ENCODE peak calls at places on chromosome X, in ten cellular contexts. One of them, this sample, is unnamed.

GRCh38 chrX:48826876-48827653 is 752 bp downstream of the ERAS start:
- DNase-seq in MCF 10A: no peak
- DNase-seq in GM12865: no peak
- DNase-seq in WERI-Rb-1: no peak
- DNase-seq in dorsolateral prefrontal cortex: no peak
- DNase-seq in HFFc6: no peak
- DNase-seq in astrocyte of the spinal cord: no peak
- DNase-seq in K562: no peak
- DNase-seq in left lung: no peak
- DNase-seq in tibial artery: no peak
- DNase-seq in this sample: no peak

GRCh38 chrX:71107245-71107644 is 705 bp upstream of the CXorf65 start:
- DNase-seq in astrocyte of the spinal cord: no peak
- DNase-seq in GM12865: no peak
- DNase-seq in HFFc6: no peak
- DNase-seq in tibial artery: no peak
- DNase-seq in left lung: no peak
- DNase-seq in MCF 10A: no peak
- DNase-seq in dorsolateral prefrontal cortex: no peak
- DNase-seq in WERI-Rb-1: no peak
- DNase-seq in K562: no peak
- DNase-seq in this sample: no peak

GRCh38 chrX:135484636-135485289 is 35.7 kb upstream of the INTS6L start:
- DNase-seq in K562: peak
- DNase-seq in dorsolateral prefrontal cortex: no peak
- DNase-seq in left lung: no peak
- DNase-seq in GM12865: peak
- DNase-seq in WERI-Rb-1: no peak
- DNase-seq in HFFc6: peak
- DNase-seq in astrocyte of the spinal cord: peak
- DNase-seq in tibial artery: no peak
- DNase-seq in MCF 10A: peak
- DNase-seq in this sample: peak

GRCh38 chrX:153903238-153903980 is 1.1 kb upstream of the AVPR2 start:
- DNase-seq in HFFc6: no peak
- DNase-seq in MCF 10A: no peak
- DNase-seq in K562: no peak
- DNase-seq in GM12865: no peak
- DNase-seq in astrocyte of the spinal cord: no peak
- DNase-seq in tibial artery: no peak
- DNase-seq in WERI-Rb-1: no peak
- DNase-seq in left lung: peak
- DNase-seq in dorsolateral prefrontal cortex: no peak
- DNase-seq in this sample: no peak

GRCh38 chrX:68846536-68846935 is 17.7 kb downstream of the EFNB1 start:
- DNase-seq in astrocyte of the spinal cord: no peak
- DNase-seq in MCF 10A: no peak
- DNase-seq in K562: no peak
- DNase-seq in GM12865: no peak
- DNase-seq in HFFc6: no peak
- DNase-seq in dorsolateral prefrontal cortex: no peak
- DNase-seq in left lung: no peak
- DNase-seq in tibial artery: no peak
- DNase-seq in WERI-Rb-1: no peak
- DNase-seq in this sample: no peak

GRCh38 chrX:24561121-24561520 is 86.0 kb downstream of the PCYT1B start:
- DNase-seq in HFFc6: peak
- DNase-seq in tibial artery: no peak
- DNase-seq in WERI-Rb-1: no peak
- DNase-seq in left lung: no peak
- DNase-seq in MCF 10A: peak
- DNase-seq in dorsolateral prefrontal cortex: no peak
- DNase-seq in GM12865: peak
- DNase-seq in astrocyte of the spinal cord: no peak
- DNase-seq in K562: peak
- DNase-seq in this sample: peak

GRCh38 chrX:149630681-149631292 is 805 bp downstream of the TMEM185A start:
- DNase-seq in HFFc6: peak
- DNase-seq in tibial artery: no peak
- DNase-seq in dorsolateral prefrontal cortex: no peak
- DNase-seq in K562: peak
- DNase-seq in WERI-Rb-1: no peak
- DNase-seq in GM12865: no peak
- DNase-seq in left lung: no peak
- DNase-seq in astrocyte of the spinal cord: peak
- DNase-seq in MCF 10A: peak
- DNase-seq in this sample: no peak

GRCh38 chrX:151997539-151997938 is 23.1 kb upstream of the GABRE start:
- DNase-seq in GM12865: no peak
- DNase-seq in dorsolateral prefrontal cortex: no peak
- DNase-seq in HFFc6: no peak
- DNase-seq in WERI-Rb-1: no peak
- DNase-seq in MCF 10A: no peak
- DNase-seq in tibial artery: no peak
- DNase-seq in astrocyte of the spinal cord: no peak
- DNase-seq in K562: no peak
- DNase-seq in left lung: no peak
- DNase-seq in this sample: no peak

GRCh38 chrX:93874554-93874953 is 200.5 kb downstream of the FAM133A start:
- DNase-seq in tibial artery: no peak
- DNase-seq in MCF 10A: peak
- DNase-seq in GM12865: peak
- DNase-seq in dorsolateral prefrontal cortex: no peak
- DNase-seq in WERI-Rb-1: peak
- DNase-seq in HFFc6: no peak
- DNase-seq in left lung: no peak
- DNase-seq in K562: peak
- DNase-seq in astrocyte of the spinal cord: no peak
- DNase-seq in this sample: no peak

GRCh38 chrX:5242091-5242790 is 986.4 kb downstream of the NLGN4X start:
- DNase-seq in GM12865: no peak
- DNase-seq in HFFc6: no peak
- DNase-seq in astrocyte of the spinal cord: no peak
- DNase-seq in tibial artery: no peak
- DNase-seq in MCF 10A: no peak
- DNase-seq in K562: no peak
- DNase-seq in left lung: no peak
- DNase-seq in dorsolateral prefrontal cortex: no peak
- DNase-seq in WERI-Rb-1: no peak
- DNase-seq in this sample: no peak

GRCh38 chrX:23505531-23506303 is 161.6 kb upstream of the PRDX4 start:
- DNase-seq in GM12865: peak
- DNase-seq in astrocyte of the spinal cord: no peak
- DNase-seq in tibial artery: no peak
- DNase-seq in HFFc6: no peak
- DNase-seq in left lung: no peak
- DNase-seq in WERI-Rb-1: no peak
- DNase-seq in K562: no peak
- DNase-seq in dorsolateral prefrontal cortex: no peak
- DNase-seq in MCF 10A: no peak
- DNase-seq in this sample: no peak

GRCh38 chrX:2463973-2464676 is 36.7 kb downstream of the DHRSX start:
- DNase-seq in HFFc6: no peak
- DNase-seq in left lung: no peak
- DNase-seq in K562: peak
- DNase-seq in astrocyte of the spinal cord: peak
- DNase-seq in GM12865: no peak
- DNase-seq in tibial artery: no peak
- DNase-seq in MCF 10A: no peak
- DNase-seq in WERI-Rb-1: peak
- DNase-seq in dorsolateral prefrontal cortex: no peak
- DNase-seq in this sample: no peak

GRCh38 chrX:52271212-52271611 is 86.5 kb downstream of the MAGED4 start:
- DNase-seq in astrocyte of the spinal cord: no peak
- DNase-seq in left lung: no peak
- DNase-seq in GM12865: peak
- DNase-seq in K562: no peak
- DNase-seq in dorsolateral prefrontal cortex: no peak
- DNase-seq in tibial artery: no peak
- DNase-seq in MCF 10A: peak
- DNase-seq in HFFc6: no peak
- DNase-seq in WERI-Rb-1: peak
- DNase-seq in this sample: no peak

DNA sequence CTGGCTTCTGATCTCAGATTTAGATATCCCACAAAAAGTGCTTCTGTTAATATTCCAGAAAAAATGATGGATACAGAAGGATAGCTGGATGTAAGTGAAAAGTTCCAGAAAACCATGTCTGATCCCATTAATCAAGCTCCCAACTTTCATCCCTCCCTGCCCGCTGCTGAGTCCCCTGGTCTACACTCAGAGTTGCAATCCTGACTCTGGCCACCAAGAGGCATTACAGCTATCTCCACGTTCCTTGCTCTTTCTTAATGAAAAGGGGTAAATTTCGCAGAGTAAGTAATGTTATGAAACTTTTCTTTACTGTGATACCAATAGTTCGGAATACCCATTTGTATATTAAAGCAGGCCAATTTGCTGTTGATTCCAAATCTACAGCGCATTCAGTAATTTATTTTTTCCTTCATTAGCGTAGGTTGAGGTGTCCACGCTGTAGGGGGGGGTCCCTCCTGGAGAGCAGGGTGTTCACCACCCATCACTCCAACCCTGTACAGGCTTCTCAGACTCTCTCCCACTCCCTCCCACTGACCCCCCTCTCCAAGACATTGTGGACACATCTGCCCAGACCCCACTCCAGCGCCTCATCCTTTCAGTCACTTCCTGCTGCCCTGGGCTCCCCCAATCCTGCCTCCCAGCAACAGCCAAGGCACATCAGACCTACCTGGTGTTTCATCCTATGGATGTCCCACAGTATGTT is 55.1 kb downstream of the RAB40A start:
- DNase-seq in HFFc6: peak
- DNase-seq in GM12865: peak
- DNase-seq in MCF 10A: peak
- DNase-seq in left lung: no peak
- DNase-seq in WERI-Rb-1: peak
- DNase-seq in tibial artery: no peak
- DNase-seq in K562: peak
- DNase-seq in dorsolateral prefrontal cortex: no peak
- DNase-seq in astrocyte of the spinal cord: peak
- DNase-seq in this sample: peak
- TF ChIP-seq CTCF in HFFc6: no peak
- TF ChIP-seq CTCF in GM12865: peak
- TF ChIP-seq CTCF in MCF 10A: peak
- TF ChIP-seq CTCF in left lung: no peak
- TF ChIP-seq CTCF in WERI-Rb-1: peak
- TF ChIP-seq CTCF in tibial artery: peak
- TF ChIP-seq CTCF in K562: peak
- TF ChIP-seq CTCF in dorsolateral prefrontal cortex: no peak
- TF ChIP-seq CTCF in astrocyte of the spinal cord: peak
- TF ChIP-seq CTCF in this sample: peak

DNA sequence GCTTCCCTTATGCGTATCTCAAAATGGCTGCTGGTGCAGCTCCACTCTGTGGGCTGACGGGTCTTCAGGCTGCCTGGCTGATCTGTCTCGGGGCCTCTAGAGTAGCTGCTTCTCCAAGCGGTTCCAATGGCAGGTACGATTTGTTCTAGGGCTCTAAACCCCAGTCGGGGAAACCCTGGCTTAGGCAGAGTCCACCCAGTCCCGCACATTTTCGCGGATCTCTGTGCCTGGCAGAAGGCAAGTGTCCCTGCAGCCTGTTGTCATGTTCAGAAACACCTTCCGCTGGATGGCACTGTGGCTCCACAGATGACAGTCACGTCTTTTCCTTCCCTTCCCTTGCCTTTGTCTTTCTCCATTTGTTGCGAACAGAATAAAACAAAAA is 54.4 kb downstream of the NBDY start:
- DNase-seq in astrocyte of the spinal cord: peak
- DNase-seq in MCF 10A: peak
- DNase-seq in WERI-Rb-1: peak
- DNase-seq in tibial artery: no peak
- DNase-seq in left lung: no peak
- DNase-seq in K562: no peak
- DNase-seq in GM12865: no peak
- DNase-seq in HFFc6: no peak
- DNase-seq in dorsolateral prefrontal cortex: peak
- DNase-seq in this sample: no peak
- TF ChIP-seq CTCF in astrocyte of the spinal cord: no peak
- TF ChIP-seq CTCF in MCF 10A: peak
- TF ChIP-seq CTCF in WERI-Rb-1: peak
- TF ChIP-seq CTCF in tibial artery: no peak
- TF ChIP-seq CTCF in left lung: no peak
- TF ChIP-seq CTCF in K562: peak
- TF ChIP-seq CTCF in GM12865: no peak
- TF ChIP-seq CTCF in HFFc6: no peak
- TF ChIP-seq CTCF in dorsolateral prefrontal cortex: peak
- TF ChIP-seq CTCF in this sample: no peak

DNA sequence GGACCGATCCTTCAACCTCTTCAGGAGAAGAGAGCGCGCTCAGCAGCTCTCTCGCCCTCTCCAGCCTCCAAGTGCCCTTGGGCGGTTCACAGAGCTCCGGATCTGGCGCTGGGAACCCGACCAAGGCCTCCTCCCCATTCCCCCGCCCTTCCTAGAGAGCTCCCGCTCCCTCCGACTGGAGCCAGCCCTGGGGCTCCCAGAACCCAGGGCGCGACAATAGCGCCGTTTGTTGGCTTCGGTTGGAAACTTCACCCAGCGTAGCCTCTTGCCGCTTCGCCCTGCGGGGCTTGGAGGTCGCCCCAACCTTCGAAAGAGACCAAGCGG is 3.1 kb upstream of the SOX3 start:
- DNase-seq in left lung: no peak
- DNase-seq in astrocyte of the spinal cord: peak
- DNase-seq in tibial artery: no peak
- DNase-seq in HFFc6: no peak
- DNase-seq in GM12865: no peak
- DNase-seq in WERI-Rb-1: no peak
- DNase-seq in dorsolateral prefrontal cortex: no peak
- DNase-seq in K562: no peak
- DNase-seq in MCF 10A: no peak
- DNase-seq in this sample: no peak
- TF ChIP-seq CTCF in left lung: no peak
- TF ChIP-seq CTCF in astrocyte of the spinal cord: peak
- TF ChIP-seq CTCF in tibial artery: no peak
- TF ChIP-seq CTCF in HFFc6: no peak
- TF ChIP-seq CTCF in GM12865: no peak
- TF ChIP-seq CTCF in WERI-Rb-1: no peak
- TF ChIP-seq CTCF in dorsolateral prefrontal cortex: peak
- TF ChIP-seq CTCF in K562: no peak
- TF ChIP-seq CTCF in MCF 10A: no peak
- TF ChIP-seq CTCF in this sample: no peak

DNA sequence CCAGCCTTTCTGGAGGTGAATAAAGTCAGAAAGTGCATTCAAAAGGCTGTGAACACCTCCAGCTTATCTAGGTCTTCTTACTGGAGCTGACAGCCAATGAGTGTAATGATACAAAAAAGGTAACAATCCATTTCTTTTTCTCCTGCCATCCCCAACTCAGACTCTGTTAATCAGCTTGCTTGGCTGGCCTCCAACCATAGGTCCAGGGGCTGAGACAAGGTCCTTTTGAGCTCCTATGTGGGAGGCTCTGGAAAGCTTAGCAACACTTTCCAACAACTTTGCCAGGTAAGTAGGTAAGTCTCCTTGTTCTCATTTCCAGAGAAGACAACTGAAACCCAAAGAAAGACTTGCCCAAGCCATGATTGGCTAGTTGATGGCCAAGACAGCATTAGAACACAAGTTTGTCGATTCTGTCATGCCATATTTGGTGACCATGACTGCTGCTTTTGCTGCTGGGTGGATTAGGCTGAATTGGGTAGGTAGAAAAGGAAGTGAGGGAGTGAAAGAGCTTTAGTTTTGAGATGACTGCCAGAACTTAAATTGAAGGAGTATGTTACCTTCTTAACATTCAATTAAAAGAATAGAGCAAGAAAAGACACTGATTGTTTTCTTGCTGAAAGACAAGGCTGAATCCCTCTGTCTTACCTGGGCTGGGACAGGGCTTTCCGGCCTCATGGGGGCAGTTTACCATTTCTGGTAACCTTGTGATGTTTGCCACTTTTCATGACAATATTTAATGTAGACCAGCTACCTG is 22.8 kb downstream of the VSIG4 start:
- DNase-seq in HFFc6: no peak
- DNase-seq in WERI-Rb-1: no peak
- DNase-seq in dorsolateral prefrontal cortex: no peak
- DNase-seq in MCF 10A: no peak
- DNase-seq in left lung: no peak
- DNase-seq in GM12865: peak
- DNase-seq in astrocyte of the spinal cord: no peak
- DNase-seq in tibial artery: no peak
- DNase-seq in K562: no peak
- DNase-seq in this sample: no peak
- TF ChIP-seq CTCF in HFFc6: no peak
- TF ChIP-seq CTCF in WERI-Rb-1: no peak
- TF ChIP-seq CTCF in dorsolateral prefrontal cortex: no peak
- TF ChIP-seq CTCF in MCF 10A: no peak
- TF ChIP-seq CTCF in left lung: no peak
- TF ChIP-seq CTCF in GM12865: no peak
- TF ChIP-seq CTCF in astrocyte of the spinal cord: no peak
- TF ChIP-seq CTCF in tibial artery: no peak
- TF ChIP-seq CTCF in K562: no peak
- TF ChIP-seq CTCF in this sample: no peak